ENCODE peak calls at places on chromosome 16, in five cellular contexts. C is neural progenitor cell, A is HCT116, X is GM23248, Z is GM23338. P is an unnamed sample.

GRCh38 chr16:67936124-67936875 is at the start of gene PSMB10:
- DNase-seq in X (peak), A (no peak), C (peak), Z (peak), P (peak)

GRCh38 chr16:89572042-89572441 is 3.5 kb upstream of the CPNE7 start:
- DNase-seq in Z (no peak), X (peak), C (no peak), A (no peak), P (no peak)

GRCh38 chr16:66359811-66360608 is 6.5 kb upstream of the CDH5 start:
- DNase-seq in Z (no peak), X (no peak), A (no peak), C (no peak), P (no peak)

GRCh38 chr16:49343291-49343690 is 30.3 kb upstream of the C16orf78 start:
- DNase-seq in A (no peak), C (no peak), X (no peak), Z (no peak), P (no peak)

GRCh38 chr16:85612191-85612800 is 826 bp upstream of the GSE1 start:
- DNase-seq in C (peak), Z (no peak), X (peak), A (peak), P (peak)

GRCh38 chr16:15572329-15573001 is 70.5 kb downstream of the MARF1 start:
- DNase-seq in C (no peak), X (peak), Z (no peak), A (no peak), P (no peak)

GRCh38 chr16:83100679-83101078 is 473.9 kb downstream of the CDH13 start:
- DNase-seq in A (no peak), X (peak), Z (no peak), C (no peak), P (no peak)

GRCh38 chr16:67167588-67167987 is 2.8 kb upstream of the NOL3 start:
- DNase-seq in X (no peak), A (no peak), Z (no peak), C (no peak), P (no peak)

GRCh38 chr16:457732-458400 is 32.4 kb downstream of the RAB11FIP3 start:
- DNase-seq in Z (peak), A (no peak), C (no peak), X (peak), P (peak)

GRCh38 chr16:68781784-68782183 is 44.7 kb downstream of the CDH1 start:
- DNase-seq in A (no peak), Z (no peak), X (no peak), C (no peak), P (no peak)

GRCh38 chr16:89344846-89345577 is 127.5 kb downstream of the ZNF778 start:
- DNase-seq in Z (no peak), A (no peak), X (no peak), C (no peak), P (no peak)

GRCh38 chr16:76583995-76584394 is 306.8 kb downstream of the CNTNAP4 start:
- DNase-seq in X (no peak), C (no peak), A (no peak), Z (no peak), P (no peak)

GRCh38 chr16:11677451-11677951 is 9.2 kb downstream of the SNN start:
- DNase-seq in X (peak), C (no peak), A (no peak), Z (no peak), P (no peak)

GRCh38 chr16:11224894-11225676 is 30.9 kb downstream of the SOCS1 start:
- DNase-seq in Z (no peak), A (no peak), X (no peak), C (no peak), P (no peak)

GRCh38 chr16:81623365-81624102 is 155.6 kb upstream of the PLCG2 start:
- DNase-seq in Z (peak), A (peak), C (peak), X (peak), P (peak)

GRCh38 chr16:56919099-56919800 is 12.7 kb upstream of the HERPUD1 start:
- DNase-seq in Z (no peak), X (no peak), C (no peak), A (no peak), P (peak)

GRCh38 chr16:57039148-57039812 is 49.9 kb downstream of the NLRC5 start:
- DNase-seq in C (no peak), Z (no peak), A (no peak), X (peak), P (no peak)

GRCh38 chr16:998615-999014 is 17.0 kb downstream of the SOX8 start:
- DNase-seq in Z (no peak), X (no peak), A (no peak), C (no peak), P (no peak)

GRCh38 chr16:89507834-89508590 is at the start of gene SPG7:
- DNase-seq in A (peak), X (peak), C (peak), Z (peak), P (peak)

GRCh38 chr16:50282010-50282538 is 15.7 kb downstream of the ADCY7 start:
- DNase-seq in A (no peak), X (no peak), Z (no peak), C (no peak), P (no peak)

GRCh38 chr16:81493755-81494433 is 49.3 kb downstream of the CMIP start:
- DNase-seq in Z (no peak), A (peak), X (peak), C (no peak), P (peak)

GRCh38 chr16:569445-570254 is at the start of gene PIGQ:
- DNase-seq in X (peak), A (no peak), Z (peak), C (peak), P (peak)

GRCh38 chr16:68470461-68471150 is 22.3 kb upstream of the SMPD3 start:
- DNase-seq in Z (no peak), X (no peak), C (no peak), A (no peak), P (no peak)

GRCh38 chr16:9836118-9836736 is 346.0 kb downstream of the GRIN2A start:
- DNase-seq in C (peak), A (no peak), X (peak), Z (peak), P (peak)

GRCh38 chr16:29873319-29873718 is 10.3 kb upstream of the CDIPT start:
- DNase-seq in X (no peak), A (no peak), Z (no peak), C (no peak), P (no peak)

GRCh38 chr16:68319185-68319908 is 8.5 kb downstream of the PRMT7 start:
- DNase-seq in C (no peak), X (no peak), A (no peak), Z (no peak), P (no peak)

GRCh38 chr16:88065747-88066142 is 114.5 kb downstream of the BANP start:
- DNase-seq in C (no peak), A (no peak), X (no peak), Z (no peak), P (no peak)

GRCh38 chr16:12252616-12253015 is 276.1 kb downstream of the SNX29 start:
- DNase-seq in A (no peak), Z (no peak), C (no peak), X (no peak), P (no peak)

DNA sequence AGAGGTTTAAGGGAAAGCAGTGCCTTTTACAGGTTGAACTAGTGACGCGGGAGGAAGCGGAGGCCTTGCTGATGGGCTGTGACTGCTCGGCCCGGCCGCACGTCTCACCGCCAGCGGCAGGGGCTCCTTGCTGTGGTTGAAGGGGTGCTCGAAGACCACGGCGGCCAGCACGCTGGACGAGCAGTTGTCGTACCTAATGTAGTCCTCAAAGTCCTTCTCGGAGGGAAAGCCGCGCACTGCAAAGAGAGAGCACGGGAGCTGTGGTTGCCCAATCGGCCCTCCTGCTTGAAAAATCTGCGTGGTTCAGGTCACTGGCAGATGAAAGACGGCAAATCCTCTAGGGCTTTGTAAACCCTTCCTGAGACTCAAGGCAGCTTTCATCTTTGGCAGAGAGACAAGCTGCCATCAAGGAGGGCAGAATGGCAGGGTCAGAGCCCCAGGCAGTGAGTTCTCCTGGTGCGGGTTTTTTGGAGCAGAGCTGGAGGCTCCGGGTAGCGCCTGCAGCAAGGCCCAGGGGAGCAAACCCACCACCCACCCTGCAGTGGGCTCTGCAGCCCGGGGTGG is 16.1 kb downstream of the ABCA3 start:
- DNase-seq in C (no peak), A (no peak), X (no peak), Z (no peak), P (no peak)
- TF ChIP-seq EZH2 in C (no peak), A (no peak), X (no peak), Z (no peak), P (no peak)

DNA sequence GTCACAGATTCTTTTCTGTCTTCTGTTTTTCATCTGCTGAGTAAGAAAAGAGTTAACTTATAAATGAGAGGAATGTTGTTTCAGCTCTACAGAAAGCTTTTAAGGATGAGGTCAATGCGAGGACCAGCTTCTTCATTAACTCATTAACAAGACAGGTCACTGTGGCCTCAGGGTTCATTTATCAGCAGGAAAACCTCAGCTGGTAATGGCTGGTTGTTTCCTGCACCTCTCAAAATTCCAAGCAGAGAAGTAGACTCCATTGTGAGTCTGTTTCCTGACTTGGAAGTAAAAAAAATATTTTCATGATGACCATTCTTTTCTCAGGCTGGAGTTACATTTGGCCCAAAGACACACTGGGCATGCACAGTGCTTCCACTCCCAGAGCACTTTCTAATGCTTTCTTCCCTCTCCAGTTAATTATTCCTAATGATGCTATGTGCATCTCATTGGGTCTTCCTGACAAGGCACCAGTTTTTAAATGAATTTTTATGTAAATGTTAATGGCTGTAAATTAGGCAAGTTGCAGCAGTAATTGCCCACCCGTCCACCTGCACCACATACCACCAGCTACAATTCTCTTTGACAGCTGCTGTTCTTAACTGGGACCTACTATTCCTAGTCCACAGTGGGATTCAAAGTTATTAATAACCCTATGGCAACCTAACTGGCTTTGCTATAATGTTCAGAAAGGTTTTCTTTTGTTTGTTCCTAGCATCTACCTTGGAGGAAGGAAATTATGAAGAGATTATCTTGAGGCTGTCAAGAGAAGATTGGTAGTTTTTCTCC is 89.5 kb upstream of the BCAR1 start:
- DNase-seq in C (no peak), Z (peak), X (peak), A (no peak), P (peak)
- H3K4me2 ChIP-seq in C (no peak), Z (peak), X (peak), A (no peak), P (peak)

DNA sequence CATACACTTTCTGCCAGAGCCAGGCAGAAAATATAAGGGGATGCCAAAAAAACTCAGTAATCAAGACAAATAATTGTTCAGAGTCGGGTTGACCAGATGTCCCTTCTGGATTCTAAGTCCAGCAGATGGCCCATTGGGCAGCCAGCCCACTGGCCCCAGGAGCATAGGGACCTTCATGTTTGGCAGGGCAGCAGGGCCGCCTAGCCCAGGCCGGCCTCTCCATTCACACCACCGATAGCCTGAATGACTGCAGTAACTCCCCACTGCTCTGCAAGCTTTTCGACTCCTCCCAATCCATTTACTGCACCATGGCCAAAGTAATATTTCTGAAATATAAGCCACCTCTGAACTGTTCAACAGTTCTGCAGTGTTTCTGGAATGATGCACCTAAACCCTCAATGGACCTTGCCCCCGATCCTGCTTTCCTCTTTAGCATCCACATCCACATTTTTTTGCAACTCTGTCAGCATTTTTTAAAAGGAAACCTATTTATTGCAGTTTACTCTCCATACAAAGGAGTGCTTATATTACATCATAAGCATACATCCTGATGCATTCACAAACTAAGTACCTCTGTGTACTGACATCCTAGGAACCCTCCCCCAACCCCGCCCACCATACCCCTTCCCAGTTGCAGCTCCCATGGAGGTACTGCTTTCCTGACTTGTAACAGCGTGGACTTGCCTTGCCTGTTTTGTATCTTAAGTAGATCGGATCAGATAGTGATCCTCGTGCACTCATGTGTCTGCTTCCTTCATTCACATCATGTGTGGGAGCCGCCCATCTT is 46.3 kb downstream of the LDHD start:
- DNase-seq in Z (no peak), X (no peak), A (no peak), C (no peak), P (peak)
- TF ChIP-seq EZH2phosphoT487 in Z (no peak), X (no peak), A (no peak), C (no peak), P (no peak)

GRCh38 chr16:19882641-19883040 is 2.0 kb downstream of the GPRC5B start:
- DNase-seq in A (no peak), X (no peak), C (peak), Z (peak), P (no peak)

GRCh38 chr16:19884021-19884485 is 595 bp downstream of the GPRC5B start:
- DNase-seq in C (peak), A (no peak), X (peak), Z (peak), P (peak)

GRCh38 chr16:19882186-19882585 is 2.5 kb downstream of the GPRC5B start:
- DNase-seq in X (no peak), C (peak), A (no peak), Z (peak), P (no peak)

GRCh38 chr16:19884611-19885455 is at the start of gene GPRC5B:
- DNase-seq in X (peak), A (no peak), C (peak), Z (peak), P (peak)

DNA sequence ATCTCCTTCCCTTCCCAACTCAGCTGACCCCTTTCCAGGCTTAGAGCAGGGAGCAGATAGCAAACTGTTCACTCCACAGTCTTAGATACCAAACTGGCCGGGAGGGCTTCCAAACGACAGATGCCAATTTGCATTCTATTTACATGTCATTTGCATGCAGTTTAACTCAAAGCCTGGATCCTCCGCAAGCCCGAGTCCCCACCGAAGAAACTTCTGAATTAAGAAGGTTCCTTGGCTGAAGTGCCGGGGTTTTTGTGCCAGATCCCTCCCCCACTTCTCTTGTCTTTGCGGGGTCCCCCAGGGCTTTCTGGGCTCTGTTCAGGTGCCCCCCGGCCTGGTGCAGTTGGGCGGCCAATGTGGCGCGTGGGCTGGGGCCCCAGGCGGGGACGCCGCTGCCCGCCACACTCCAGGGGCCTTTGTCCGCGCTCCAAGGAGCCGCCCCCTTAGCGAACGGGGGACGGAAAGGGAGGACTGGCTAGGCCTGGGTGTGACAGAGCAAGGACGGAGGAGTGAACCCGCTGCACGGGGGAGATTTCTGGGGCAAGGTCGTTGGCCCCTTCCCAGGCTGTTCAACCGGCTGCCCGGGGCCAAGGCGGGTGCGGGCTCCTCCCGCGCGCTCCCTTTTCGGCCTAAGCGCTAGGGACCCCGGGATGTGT is 1.2 kb downstream of the GPRC5B start:
- DNase-seq in A (no peak), Z (peak), C (peak), X (peak), P (peak)
- TF ChIP-seq EZH2 in A (no peak), Z (no peak), C (no peak), X (peak), P (no peak)

P was measured in hepatocyte.